ENCODE peak calls at places on chromosomes 7 and 10, in six cellular contexts. D, G, K, J, L and E are unnamed samples.

GRCh38 chr7:92547579-92547978 is 19.0 kb downstream of the RBM48 start:
- DNase-seq in L (no peak), G (no peak), K (peak; percentile 65), J (no peak), D (no peak), E (no peak)

GRCh38 chr7:21169667-21170605 is 257.9 kb upstream of the SP4 start:
- DNase-seq in K (no peak), L (no peak), J (no peak), D (no peak), G (peak; percentile 86), E (no peak)

GRCh38 chr7:70498633-70499032 is 633.3 kb upstream of the GALNT17 start:
- DNase-seq in J (no peak), K (no peak), D (no peak), G (no peak), L (no peak), E (no peak)

GRCh38 chr7:101538596-101539459 is 90.3 kb downstream of the MYL10 start:
- DNase-seq in K (peak; percentile 77), J (no peak), G (peak; percentile 57), D (peak; percentile 76), L (peak; percentile 37), E (peak; percentile 39)

GRCh38 chr7:102287465-102288146 is 938 bp downstream of the SH2B2 start:
- DNase-seq in L (no peak), D (peak; percentile 57), K (no peak), J (no peak), G (no peak), E (no peak)

GRCh38 chr10:63157845-63158624 is 24.9 kb downstream of the NRBF2 start:
- DNase-seq in K (no peak), L (peak; percentile 95), D (no peak), G (peak; percentile 82), J (peak; percentile 49), E (no peak)

GRCh38 chr10:14244147-14244546 is 86.6 kb downstream of the FRMD4A start:
- DNase-seq in D (no peak), J (no peak), L (peak; percentile 7), G (no peak), K (no peak), E (no peak)

GRCh38 chr10:688621-689426 is 644 bp downstream of the DIP2C start:
- DNase-seq in K (peak; percentile 64), J (no peak), G (peak; percentile 36), L (peak; percentile 37), D (peak; percentile 60), E (no peak)

GRCh38 chr7:117086788-117087187 is 133.5 kb downstream of the ST7 start:
- DNase-seq in L (no peak), K (no peak), D (no peak), G (no peak), J (no peak), E (no peak)

GRCh38 chr10:43253461-43254198 is 13.2 kb downstream of the RASGEF1A start:
- DNase-seq in G (no peak), D (peak; percentile 17), K (no peak), L (no peak), J (no peak), E (no peak)

GRCh38 chr7:140316165-140316661 is 82.1 kb downstream of the SLC37A3 start:
- DNase-seq in G (no peak), L (peak; percentile 73), J (no peak), K (peak; percentile 92), D (peak; percentile 54), E (peak; percentile 78)

GRCh38 chr7:85887133-85887532 is 700.3 kb upstream of the SEMA3D start:
- DNase-seq in K (no peak), J (no peak), G (no peak), D (no peak), L (no peak), E (no peak)

GRCh38 chr10:85995791-85996190 is 370.8 kb downstream of the GRID1 start:
- DNase-seq in K (no peak), D (no peak), J (peak; percentile 20), L (peak; percentile 0), G (no peak), E (peak; percentile 28)

GRCh38 chr10:49368256-49368655 is 27.6 kb downstream of the DRGX start:
- DNase-seq in L (no peak), D (no peak), K (no peak), J (no peak), G (no peak), E (peak; percentile 27)

GRCh38 chr10:124730790-124731189 is 13.4 kb downstream of the FAM53B start:
- DNase-seq in D (no peak), J (no peak), G (no peak), L (no peak), K (no peak), E (no peak)

GRCh38 chr10:22911889-22912762 is 15.7 kb upstream of the ARMC3 start:
- DNase-seq in J (no peak), L (no peak), K (no peak), G (no peak), D (no peak), E (no peak)

GRCh38 chr10:47164126-47164799 is 135.7 kb upstream of the GDF10 start:
- DNase-seq in K (no peak), L (peak; percentile 91), D (no peak), G (no peak), J (no peak), E (no peak)

DNA sequence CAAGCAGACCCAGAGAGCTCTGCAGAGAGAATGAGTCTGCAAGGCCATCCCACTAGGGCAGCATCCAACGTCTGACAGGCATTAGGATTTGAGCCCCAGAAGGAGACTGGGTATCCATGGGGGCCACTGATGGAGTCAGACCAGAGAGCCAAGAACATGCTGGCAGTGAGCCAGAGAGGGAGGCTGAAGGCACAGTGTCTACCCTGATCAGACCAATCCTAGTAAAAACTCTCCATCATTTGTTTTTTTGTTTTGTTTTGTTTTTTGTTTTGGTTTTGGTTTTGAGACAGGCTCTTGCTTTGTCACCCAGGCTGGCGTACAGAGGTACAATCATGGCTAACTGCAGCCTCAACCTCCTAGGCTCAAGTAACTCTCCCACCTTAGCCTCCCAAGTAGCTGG is 133.1 kb upstream of the LYZL2 start:
- DNase-seq in D (no peak), L (no peak), K (no peak), J (no peak), G (no peak), E (no peak)
- H3K4me1 ChIP-seq in D (no peaks in the 10 kb centered on the region), L (peaks cover 11% of the 10 kb centered on the region), K (no peaks in the 10 kb centered on the region), J (peaks cover 10% of the 10 kb centered on the region), G (no peaks in the 10 kb centered on the region), E (no peaks in the 10 kb centered on the region)

GRCh38 chr10:34513636-34514035 is 301.5 kb downstream of the PARD3 start:
- DNase-seq in L (no peak), G (no peak), J (no peak), K (no peak), D (no peak), E (no peak)
- H3K4me1 ChIP-seq in L (no peaks in the 10 kb centered on the region), G (no peaks in the 10 kb centered on the region), J (no peaks in the 10 kb centered on the region), K (no peaks in the 10 kb centered on the region), D (no peaks in the 10 kb centered on the region), E (no peaks in the 10 kb centered on the region)

GRCh38 chr10:126959906-126960685 is 54.9 kb downstream of the DOCK1 start:
- DNase-seq in G (no peak), J (no peak), K (no peak), L (no peak), D (no peak), E (no peak)
- H3K4me1 ChIP-seq in G (no peaks in the 10 kb centered on the region), J (no peaks in the 10 kb centered on the region), K (no peaks in the 10 kb centered on the region), L (peaks cover 7% of the 10 kb centered on the region), D (no peaks in the 10 kb centered on the region), E (no peaks in the 10 kb centered on the region)

GRCh38 chr7:128030263-128030998 is 806 bp downstream of the LRRC4 start:
- DNase-seq in L (no peak), J (no peak), D (no peak), G (no peak), K (no peak), E (no peak)

GRCh38 chr7:128027485-128027980 is 3.7 kb downstream of the LRRC4 start:
- DNase-seq in G (no peak), L (peak; percentile 25), J (no peak), K (no peak), D (peak; percentile 40), E (no peak)

GRCh38 chr7:128030999-128031681 is at the start of gene LRRC4:
- DNase-seq in D (peak; percentile 66), L (peak; percentile 43), J (no peak), G (peak; percentile 63), K (no peak), E (no peak)

GRCh38 chr7:128031901-128032604 is 816 bp upstream of the LRRC4 start:
- DNase-seq in J (no peak), L (peak; percentile 96), K (no peak), G (peak; percentile 80), D (peak; percentile 38), E (no peak)

GRCh38 chr7:128029405-128029995 is 1.7 kb downstream of the LRRC4 start:
- DNase-seq in D (no peak), J (no peak), K (no peak), G (no peak), L (no peak), E (no peak)
- H3K4me1 ChIP-seq in D (peaks cover 9% of the 10 kb centered on the region), J (peaks cover 6% of the 10 kb centered on the region), K (no peaks in the 10 kb centered on the region), G (peaks cover 29% of the 10 kb centered on the region), L (peaks cover 7% of the 10 kb centered on the region), E (peaks cover 11% of the 10 kb centered on the region)

DNA sequence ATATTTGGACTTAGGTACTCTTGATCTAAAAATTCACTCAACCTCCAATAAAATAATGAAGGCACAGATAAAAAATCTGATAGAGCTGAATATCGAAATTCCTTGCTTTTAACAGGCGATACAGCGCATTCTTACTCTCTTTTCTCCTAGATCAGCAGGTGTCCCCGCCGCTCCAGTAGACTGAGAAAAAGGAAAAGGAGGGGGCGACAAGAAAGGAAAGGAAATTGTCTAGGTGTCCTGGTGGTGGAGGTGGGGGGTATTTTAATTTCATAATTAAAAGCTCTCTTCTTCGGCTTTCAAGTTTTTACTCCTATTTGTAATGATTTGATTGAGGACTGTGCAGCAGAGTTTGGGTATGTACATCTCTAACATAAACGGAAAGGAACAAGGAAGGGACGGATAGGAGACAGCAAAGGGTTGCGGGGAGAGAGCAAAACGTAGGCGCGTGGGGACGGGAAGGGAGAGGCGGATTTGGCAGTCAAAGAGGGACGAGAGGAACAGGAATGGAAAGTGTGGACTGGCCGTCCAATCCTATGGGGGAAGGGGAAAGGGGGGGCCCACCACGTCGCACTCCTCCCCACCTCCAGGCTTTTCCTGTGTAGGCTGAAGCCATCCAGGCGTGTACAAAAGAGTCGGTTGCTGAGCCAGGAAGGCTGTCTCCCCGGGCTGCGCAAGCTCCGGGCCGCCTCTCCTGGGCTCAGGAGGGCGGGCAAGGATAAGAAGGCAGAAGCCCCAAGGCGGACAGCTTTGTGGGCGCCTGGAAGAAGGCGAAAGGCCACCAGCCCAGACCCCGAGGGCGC is 875 bp upstream of the HECTD2 start:
- DNase-seq in K (peak; percentile 91), J (no peak), G (peak; percentile 73), D (peak; percentile 82), L (peak; percentile 80), E (peak; percentile 84)
- H3K4me1 ChIP-seq in K (peaks cover 5% of the 10 kb centered on the region), J (no peaks in the 10 kb centered on the region), G (peaks cover 30% of the 10 kb centered on the region), D (peaks cover 3% of the 10 kb centered on the region), L (no peaks in the 10 kb centered on the region), E (peaks cover 3% of the 10 kb centered on the region)

DNA sequence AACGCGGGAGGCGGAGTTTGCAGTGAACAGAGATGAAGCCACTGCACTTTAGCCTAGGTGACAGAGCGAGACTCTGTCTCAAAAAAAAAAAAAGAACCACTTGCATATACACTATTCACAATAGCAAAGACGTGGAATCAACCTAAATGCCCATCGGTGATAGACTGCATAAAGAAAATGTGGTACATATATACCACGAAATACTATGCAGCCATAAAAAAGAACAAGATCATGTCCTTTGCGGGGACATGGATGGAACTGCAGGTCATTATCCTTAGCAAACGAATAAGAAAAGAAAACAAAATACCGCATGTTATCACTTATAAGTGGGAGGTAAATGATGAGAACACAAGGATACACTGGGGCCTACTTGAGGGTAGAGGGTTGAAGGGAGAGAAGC is 39.5 kb downstream of the EGFR start:
- DNase-seq in G (no peak), L (no peak), D (no peak), J (no peak), K (no peak), E (no peak)
- H3K4me1 ChIP-seq in G (peaks cover 2% of the 10 kb centered on the region), L (peaks cover 44% of the 10 kb centered on the region), D (peaks cover 6% of the 10 kb centered on the region), J (no peaks in the 10 kb centered on the region), K (peaks cover 8% of the 10 kb centered on the region), E (peaks cover 19% of the 10 kb centered on the region)